ENCODE peak calls at places on chromosome 6, in nine cellular contexts. One of them, this sample, is unnamed.

GRCh38 chr6:35776364-35777215 is at the start of gene CLPSL2:
- DNase-seq in PC-9: peak; percentile 53
- DNase-seq in right lobe of liver: no peak
- DNase-seq in CD8-positive, alpha-beta memory T cell: no peak
- DNase-seq in A549: no peak
- DNase-seq in heart right ventricle: no peak
- DNase-seq in endodermal cell: peak; percentile 87
- DNase-seq in pancreas: peak; percentile 58
- DNase-seq in fibroblast of lung: no peak
- DNase-seq in this sample: no peak

GRCh38 chr6:6007311-6008113 is 787 bp upstream of the NRN1 start:
- DNase-seq in PC-9: no peak
- DNase-seq in right lobe of liver: no peak
- DNase-seq in CD8-positive, alpha-beta memory T cell: peak; percentile 21
- DNase-seq in A549: peak; percentile 18
- DNase-seq in heart right ventricle: peak; percentile 38
- DNase-seq in endodermal cell: peak; percentile 89
- DNase-seq in pancreas: no peak
- DNase-seq in fibroblast of lung: no peak
- DNase-seq in this sample: no peak

GRCh38 chr6:158572653-158573541 is 13.0 kb downstream of the TMEM181 start:
- DNase-seq in PC-9: no peak
- DNase-seq in right lobe of liver: no peak
- DNase-seq in CD8-positive, alpha-beta memory T cell: no peak
- DNase-seq in A549: no peak
- DNase-seq in heart right ventricle: no peak
- DNase-seq in endodermal cell: no peak
- DNase-seq in pancreas: peak; percentile 36
- DNase-seq in fibroblast of lung: no peak
- DNase-seq in this sample: no peak

GRCh38 chr6:110530671-110531070 is 54.3 kb upstream of the SLC22A16 start:
- DNase-seq in PC-9: no peak
- DNase-seq in right lobe of liver: no peak
- DNase-seq in CD8-positive, alpha-beta memory T cell: no peak
- DNase-seq in A549: no peak
- DNase-seq in heart right ventricle: no peak
- DNase-seq in endodermal cell: no peak
- DNase-seq in pancreas: no peak
- DNase-seq in fibroblast of lung: no peak
- DNase-seq in this sample: no peak

GRCh38 chr6:19554356-19555225 is 282.6 kb upstream of the ID4 start:
- DNase-seq in PC-9: no peak
- DNase-seq in right lobe of liver: no peak
- DNase-seq in CD8-positive, alpha-beta memory T cell: no peak
- DNase-seq in A549: no peak
- DNase-seq in heart right ventricle: no peak
- DNase-seq in endodermal cell: no peak
- DNase-seq in pancreas: peak; percentile 32
- DNase-seq in fibroblast of lung: peak; percentile 5
- DNase-seq in this sample: no peak

GRCh38 chr6:35973670-35974222 is 50.7 kb downstream of the SLC26A8 start:
- DNase-seq in PC-9: peak; percentile 62
- DNase-seq in right lobe of liver: peak; percentile 85
- DNase-seq in CD8-positive, alpha-beta memory T cell: no peak
- DNase-seq in A549: no peak
- DNase-seq in heart right ventricle: no peak
- DNase-seq in endodermal cell: no peak
- DNase-seq in pancreas: no peak
- DNase-seq in fibroblast of lung: no peak
- DNase-seq in this sample: no peak

GRCh38 chr6:1145756-1146218 is 166.1 kb upstream of the FOXQ1 start:
- DNase-seq in PC-9: no peak
- DNase-seq in right lobe of liver: no peak
- DNase-seq in CD8-positive, alpha-beta memory T cell: no peak
- DNase-seq in A549: no peak
- DNase-seq in heart right ventricle: no peak
- DNase-seq in endodermal cell: no peak
- DNase-seq in pancreas: no peak
- DNase-seq in fibroblast of lung: no peak
- DNase-seq in this sample: no peak

GRCh38 chr6:138590796-138591709 is 91.8 kb upstream of the NHSL1 start:
- DNase-seq in PC-9: peak; percentile 45
- DNase-seq in right lobe of liver: peak; percentile 74
- DNase-seq in CD8-positive, alpha-beta memory T cell: peak; percentile 16
- DNase-seq in A549: peak; percentile 62
- DNase-seq in heart right ventricle: peak; percentile 72
- DNase-seq in endodermal cell: peak; percentile 91
- DNase-seq in pancreas: peak; percentile 47
- DNase-seq in fibroblast of lung: peak; percentile 82
- DNase-seq in this sample: peak; percentile 72

DNA sequence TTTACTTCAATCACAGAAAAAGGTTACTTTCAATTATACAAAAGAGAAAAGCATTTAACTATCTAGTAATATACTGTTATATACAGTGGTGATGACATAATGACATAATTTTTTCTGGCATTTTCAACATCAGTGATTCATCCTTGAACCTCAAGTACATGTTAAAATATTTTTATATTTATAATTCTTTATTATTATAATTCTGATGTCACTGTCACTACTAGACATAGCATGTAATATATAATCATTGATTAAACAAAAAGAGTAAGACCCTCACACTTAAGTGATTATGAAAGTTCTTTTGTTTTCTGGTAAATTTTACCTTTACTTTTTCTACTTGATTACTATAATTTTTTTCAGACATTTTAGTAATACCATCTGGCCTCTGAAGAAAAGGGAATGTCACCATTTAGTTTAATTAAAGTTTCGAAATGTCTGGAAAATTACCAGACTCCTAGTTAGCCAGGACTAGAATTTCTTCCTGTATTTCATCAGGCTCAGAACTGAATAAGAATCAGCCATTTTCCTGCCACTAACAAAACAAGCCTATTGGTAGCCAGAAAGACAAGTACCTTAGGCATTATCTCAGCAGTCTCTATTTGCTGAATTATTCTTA is 71.5 kb downstream of the FILIP1 start:
- DNase-seq in PC-9: no peak
- DNase-seq in right lobe of liver: no peak
- DNase-seq in CD8-positive, alpha-beta memory T cell: no peak
- DNase-seq in A549: no peak
- DNase-seq in heart right ventricle: no peak
- DNase-seq in endodermal cell: no peak
- DNase-seq in pancreas: no peak
- DNase-seq in fibroblast of lung: peak; percentile 74
- DNase-seq in this sample: no peak
- H3K4me1 ChIP-seq in PC-9: peaks cover 4% of the 10 kb centered on the region
- H3K4me1 ChIP-seq in right lobe of liver: no peaks in the 10 kb centered on the region
- H3K4me1 ChIP-seq in CD8-positive, alpha-beta memory T cell: no peaks in the 10 kb centered on the region
- H3K4me1 ChIP-seq in A549: peaks cover 58% of the 10 kb centered on the region
- H3K4me1 ChIP-seq in heart right ventricle: peaks cover 82% of the 10 kb centered on the region
- H3K4me1 ChIP-seq in endodermal cell: peaks cover 7% of the 10 kb centered on the region
- H3K4me1 ChIP-seq in pancreas: no peaks in the 10 kb centered on the region
- H3K4me1 ChIP-seq in fibroblast of lung: peaks cover 7% of the 10 kb centered on the region
- H3K4me1 ChIP-seq in this sample: no peaks in the 10 kb centered on the region

DNA sequence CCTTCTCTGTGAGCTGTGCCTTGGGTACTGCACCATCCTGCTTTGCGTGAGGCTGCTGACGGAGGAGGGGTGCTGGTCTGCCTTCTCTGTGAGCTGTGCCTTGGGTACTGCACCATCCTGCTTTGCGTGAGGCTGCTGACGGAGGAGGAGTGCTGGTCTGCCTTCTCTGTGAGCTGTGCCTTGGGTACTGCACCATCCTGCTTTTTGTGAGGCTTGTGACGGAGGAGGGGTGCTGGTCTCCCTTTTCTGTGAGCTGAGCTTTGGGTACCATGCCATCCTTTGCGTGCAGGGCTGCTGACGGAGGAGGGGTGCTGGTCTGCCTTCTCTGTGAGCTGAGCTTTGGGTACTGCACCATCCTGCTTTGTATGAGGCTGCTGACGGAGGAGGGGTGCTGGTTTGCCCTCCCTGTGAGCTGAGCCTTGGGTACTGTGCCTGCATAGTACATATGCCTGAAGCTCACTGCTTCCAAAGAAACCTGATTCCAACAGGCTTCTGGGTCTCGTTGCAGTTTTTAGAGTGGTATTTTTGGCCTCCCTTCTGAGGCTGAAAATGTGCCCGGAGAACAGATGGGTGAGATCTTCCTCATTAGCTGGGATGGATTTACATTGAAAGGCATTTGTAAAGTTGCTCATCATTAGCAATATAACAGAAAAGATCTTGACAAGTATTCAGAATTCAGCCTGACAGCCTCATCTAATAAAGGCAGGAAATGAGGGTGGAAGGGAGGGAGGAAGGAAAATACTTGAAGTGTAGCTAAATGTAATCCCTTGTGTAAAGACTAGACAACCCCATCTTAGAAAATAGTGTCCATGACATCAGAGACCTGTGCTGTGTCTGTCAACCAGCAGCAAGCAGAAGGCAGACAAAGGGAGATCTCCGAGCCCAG is 46.8 kb upstream of the UNC93A start:
- DNase-seq in PC-9: no peak
- DNase-seq in right lobe of liver: no peak
- DNase-seq in CD8-positive, alpha-beta memory T cell: no peak
- DNase-seq in A549: no peak
- DNase-seq in heart right ventricle: no peak
- DNase-seq in endodermal cell: peak; percentile 70
- DNase-seq in pancreas: no peak
- DNase-seq in fibroblast of lung: no peak
- DNase-seq in this sample: no peak
- H3K27ac ChIP-seq in PC-9: no peak overlapping the region
- H3K27ac ChIP-seq in right lobe of liver: no peak overlapping the region
- H3K27ac ChIP-seq in CD8-positive, alpha-beta memory T cell: no peak overlapping the region
- H3K27ac ChIP-seq in A549: no peak overlapping the region
- H3K27ac ChIP-seq in heart right ventricle: no peak overlapping the region
- H3K27ac ChIP-seq in endodermal cell: peak overlapping the region; percentile 28
- H3K27ac ChIP-seq in pancreas: no peak overlapping the region
- H3K27ac ChIP-seq in fibroblast of lung: no peak overlapping the region
- H3K27ac ChIP-seq in this sample: peak overlapping the region; percentile 99

GRCh38 chr6:102798631-102799030 is 1405.1 kb downstream of the GRIK2 start:
- DNase-seq in PC-9: peak; percentile 1
- DNase-seq in right lobe of liver: no peak
- DNase-seq in CD8-positive, alpha-beta memory T cell: no peak
- DNase-seq in A549: peak; percentile 2
- DNase-seq in heart right ventricle: no peak
- DNase-seq in endodermal cell: peak; percentile 88
- DNase-seq in pancreas: no peak
- DNase-seq in fibroblast of lung: no peak
- DNase-seq in this sample: peak; percentile 20

GRCh38 chr6:102793752-102794151 is 1400.2 kb downstream of the GRIK2 start:
- DNase-seq in PC-9: no peak
- DNase-seq in right lobe of liver: no peak
- DNase-seq in CD8-positive, alpha-beta memory T cell: no peak
- DNase-seq in A549: no peak
- DNase-seq in heart right ventricle: no peak
- DNase-seq in endodermal cell: no peak
- DNase-seq in pancreas: no peak
- DNase-seq in fibroblast of lung: no peak
- DNase-seq in this sample: no peak

GRCh38 chr6:102799051-102799450 is 1405.5 kb downstream of the GRIK2 start:
- DNase-seq in PC-9: no peak
- DNase-seq in right lobe of liver: no peak
- DNase-seq in CD8-positive, alpha-beta memory T cell: no peak
- DNase-seq in A549: no peak
- DNase-seq in heart right ventricle: no peak
- DNase-seq in endodermal cell: no peak
- DNase-seq in pancreas: no peak
- DNase-seq in fibroblast of lung: no peak
- DNase-seq in this sample: no peak
- H3K9me3 ChIP-seq in PC-9: no peaks in the 10 kb centered on the region
- H3K9me3 ChIP-seq in right lobe of liver: no peaks in the 10 kb centered on the region
- H3K9me3 ChIP-seq in CD8-positive, alpha-beta memory T cell: no peaks in the 10 kb centered on the region
- H3K9me3 ChIP-seq in A549: no peaks in the 10 kb centered on the region
- H3K9me3 ChIP-seq in heart right ventricle: no peaks in the 10 kb centered on the region
- H3K9me3 ChIP-seq in endodermal cell: no peaks in the 10 kb centered on the region
- H3K9me3 ChIP-seq in pancreas: no peaks in the 10 kb centered on the region
- H3K9me3 ChIP-seq in fibroblast of lung: no peaks in the 10 kb centered on the region
- H3K9me3 ChIP-seq in this sample: no peaks in the 10 kb centered on the region

GRCh38 chr6:7431241-7431593 is 41.6 kb downstream of the RIOK1 start:
- DNase-seq in PC-9: no peak
- DNase-seq in right lobe of liver: no peak
- DNase-seq in CD8-positive, alpha-beta memory T cell: no peak
- DNase-seq in A549: no peak
- DNase-seq in heart right ventricle: no peak
- DNase-seq in endodermal cell: no peak
- DNase-seq in pancreas: no peak
- DNase-seq in fibroblast of lung: no peak
- DNase-seq in this sample: no peak

GRCh38 chr6:7433211-7433610 is 43.6 kb downstream of the RIOK1 start:
- DNase-seq in PC-9: peak; percentile 22
- DNase-seq in right lobe of liver: no peak
- DNase-seq in CD8-positive, alpha-beta memory T cell: no peak
- DNase-seq in A549: no peak
- DNase-seq in heart right ventricle: no peak
- DNase-seq in endodermal cell: no peak
- DNase-seq in pancreas: no peak
- DNase-seq in fibroblast of lung: no peak
- DNase-seq in this sample: no peak

GRCh38 chr6:7434672-7435071 is 45.1 kb downstream of the RIOK1 start:
- DNase-seq in PC-9: no peak
- DNase-seq in right lobe of liver: no peak
- DNase-seq in CD8-positive, alpha-beta memory T cell: no peak
- DNase-seq in A549: no peak
- DNase-seq in heart right ventricle: no peak
- DNase-seq in endodermal cell: no peak
- DNase-seq in pancreas: no peak
- DNase-seq in fibroblast of lung: no peak
- DNase-seq in this sample: no peak

GRCh38 chr6:7431594-7432390 is 42.2 kb downstream of the RIOK1 start:
- DNase-seq in PC-9: no peak
- DNase-seq in right lobe of liver: no peak
- DNase-seq in CD8-positive, alpha-beta memory T cell: no peak
- DNase-seq in A549: no peak
- DNase-seq in heart right ventricle: no peak
- DNase-seq in endodermal cell: peak; percentile 86
- DNase-seq in pancreas: no peak
- DNase-seq in fibroblast of lung: no peak
- DNase-seq in this sample: no peak

DNA sequence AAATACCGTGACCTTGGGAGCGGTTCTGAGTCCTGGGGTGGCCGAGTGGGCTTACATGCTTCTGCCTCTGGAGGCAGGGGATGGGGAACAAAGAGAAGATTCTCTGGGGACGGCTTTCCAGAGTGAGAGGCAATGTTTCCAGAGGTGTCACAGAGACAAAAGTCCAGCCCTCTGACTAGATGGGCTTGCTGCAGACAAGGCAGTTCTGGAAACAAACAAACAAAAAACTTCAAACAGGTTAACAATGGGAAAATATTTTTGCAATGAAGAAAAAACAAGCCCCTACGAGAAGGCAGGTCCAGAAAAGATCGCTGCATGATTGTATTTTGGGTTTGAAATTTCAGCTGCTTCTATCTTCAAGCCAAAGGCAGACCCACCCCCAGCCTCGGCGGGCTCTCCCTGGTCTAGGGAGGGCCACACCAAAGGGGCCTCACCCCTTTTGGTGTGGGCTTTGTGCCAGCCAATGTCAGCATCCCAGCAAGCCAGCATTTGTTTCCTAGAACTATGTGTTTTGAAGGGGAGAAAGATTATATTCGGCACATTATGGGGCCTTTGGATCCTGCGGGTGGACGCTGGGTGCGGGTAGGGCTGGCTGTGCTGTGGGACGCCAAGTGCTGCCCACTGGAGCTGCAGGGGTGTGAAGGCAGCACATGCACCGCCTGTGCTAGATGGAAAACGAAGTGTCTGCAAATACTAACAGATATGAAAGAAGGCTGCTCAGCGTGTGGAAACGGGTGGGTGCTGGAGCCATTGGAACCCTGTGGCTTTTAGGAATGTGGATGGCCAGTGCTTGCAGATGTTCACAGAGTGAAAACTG is 43.0 kb downstream of the RIOK1 start:
- DNase-seq in PC-9: no peak
- DNase-seq in right lobe of liver: no peak
- DNase-seq in CD8-positive, alpha-beta memory T cell: no peak
- DNase-seq in A549: no peak
- DNase-seq in heart right ventricle: no peak
- DNase-seq in endodermal cell: no peak
- DNase-seq in pancreas: no peak
- DNase-seq in fibroblast of lung: no peak
- DNase-seq in this sample: no peak
- H3K4me1 ChIP-seq in PC-9: no peaks in the 10 kb centered on the region
- H3K4me1 ChIP-seq in right lobe of liver: no peaks in the 10 kb centered on the region
- H3K4me1 ChIP-seq in CD8-positive, alpha-beta memory T cell: no peaks in the 10 kb centered on the region
- H3K4me1 ChIP-seq in A549: no peaks in the 10 kb centered on the region
- H3K4me1 ChIP-seq in heart right ventricle: peaks cover 4% of the 10 kb centered on the region
- H3K4me1 ChIP-seq in endodermal cell: no peaks in the 10 kb centered on the region
- H3K4me1 ChIP-seq in pancreas: no peaks in the 10 kb centered on the region
- H3K4me1 ChIP-seq in fibroblast of lung: no peaks in the 10 kb centered on the region
- H3K4me1 ChIP-seq in this sample: peaks cover 2% of the 10 kb centered on the region